ENCODE peak calls at places on chromosomes 4 and X, in five cellular contexts. One of them, this sample, is unnamed.

GRCh38 chr4:34720563-34720962 is 1523.8 kb downstream of the ARAP2 start:
- DNase-seq in tibial artery: no peak
- DNase-seq in left ventricle myocardium inferior: no peak
- DNase-seq in endothelial cell of umbilical vein: peak
- DNase-seq in heart left ventricle: no peak
- DNase-seq in this sample: no peak

GRCh38 chr4:161936625-161937133 is 227.1 kb downstream of the FSTL5 start:
- DNase-seq in endothelial cell of umbilical vein: peak
- DNase-seq in tibial artery: no peak
- DNase-seq in left ventricle myocardium inferior: no peak
- DNase-seq in heart left ventricle: no peak
- DNase-seq in this sample: no peak

GRCh38 chrX:20857746-20858145 is 516.5 kb upstream of the CNKSR2 start:
- DNase-seq in endothelial cell of umbilical vein: no peak
- DNase-seq in heart left ventricle: no peak
- DNase-seq in tibial artery: no peak
- DNase-seq in left ventricle myocardium inferior: no peak
- DNase-seq in this sample: no peak

GRCh38 chrX:20969565-20969964 is 404.7 kb upstream of the CNKSR2 start:
- DNase-seq in heart left ventricle: no peak
- DNase-seq in left ventricle myocardium inferior: no peak
- DNase-seq in endothelial cell of umbilical vein: no peak
- DNase-seq in tibial artery: no peak
- DNase-seq in this sample: no peak

GRCh38 chr4:70801265-70801809 is 38.4 kb downstream of the GRSF1 start:
- DNase-seq in tibial artery: no peak
- DNase-seq in left ventricle myocardium inferior: no peak
- DNase-seq in endothelial cell of umbilical vein: no peak
- DNase-seq in heart left ventricle: no peak
- DNase-seq in this sample: no peak

GRCh38 chrX:101686574-101686973 is 26.9 kb upstream of the ARMCX2 start:
- DNase-seq in heart left ventricle: no peak
- DNase-seq in left ventricle myocardium inferior: no peak
- DNase-seq in endothelial cell of umbilical vein: no peak
- DNase-seq in tibial artery: no peak
- DNase-seq in this sample: no peak

GRCh38 chrX:155242300-155242699 is 22.0 kb downstream of the RAB39B start:
- DNase-seq in tibial artery: no peak
- DNase-seq in endothelial cell of umbilical vein: no peak
- DNase-seq in heart left ventricle: no peak
- DNase-seq in left ventricle myocardium inferior: no peak
- DNase-seq in this sample: no peak

GRCh38 chr4:146976145-146976544 is 30.5 kb upstream of the TTC29 start:
- DNase-seq in left ventricle myocardium inferior: no peak
- DNase-seq in heart left ventricle: no peak
- DNase-seq in tibial artery: no peak
- DNase-seq in endothelial cell of umbilical vein: peak
- DNase-seq in this sample: no peak

GRCh38 chr4:90419124-90419711 is 292.0 kb downstream of the CCSER1 start:
- DNase-seq in endothelial cell of umbilical vein: peak
- DNase-seq in heart left ventricle: no peak
- DNase-seq in left ventricle myocardium inferior: no peak
- DNase-seq in tibial artery: no peak
- DNase-seq in this sample: no peak

GRCh38 chr4:121096629-121097028 is 24.3 kb upstream of the NDNF start:
- DNase-seq in heart left ventricle: no peak
- DNase-seq in left ventricle myocardium inferior: no peak
- DNase-seq in tibial artery: no peak
- DNase-seq in endothelial cell of umbilical vein: peak
- DNase-seq in this sample: no peak

GRCh38 chr4:151021637-151022334 is 6.7 kb upstream of the LRBA start:
- DNase-seq in endothelial cell of umbilical vein: peak
- DNase-seq in left ventricle myocardium inferior: no peak
- DNase-seq in heart left ventricle: no peak
- DNase-seq in tibial artery: no peak
- DNase-seq in this sample: no peak

GRCh38 chrX:68647156-68647957 is at the start of gene STARD8:
- DNase-seq in endothelial cell of umbilical vein: peak
- DNase-seq in tibial artery: no peak
- DNase-seq in left ventricle myocardium inferior: peak
- DNase-seq in heart left ventricle: peak
- DNase-seq in this sample: no peak

GRCh38 chr4:100095729-100096595 is 94.3 kb downstream of the DDIT4L start:
- DNase-seq in tibial artery: peak
- DNase-seq in heart left ventricle: peak
- DNase-seq in left ventricle myocardium inferior: peak
- DNase-seq in endothelial cell of umbilical vein: peak
- DNase-seq in this sample: no peak

GRCh38 chr4:177461606-177462005 is 19.4 kb upstream of the AGA start:
- DNase-seq in left ventricle myocardium inferior: no peak
- DNase-seq in heart left ventricle: no peak
- DNase-seq in endothelial cell of umbilical vein: no peak
- DNase-seq in tibial artery: no peak
- DNase-seq in this sample: no peak

GRCh38 chr4:14218641-14219040 is 591.1 kb upstream of the BOD1L1 start:
- DNase-seq in tibial artery: no peak
- DNase-seq in endothelial cell of umbilical vein: no peak
- DNase-seq in left ventricle myocardium inferior: no peak
- DNase-seq in heart left ventricle: no peak
- DNase-seq in this sample: no peak

GRCh38 chrX:116204947-116205346 is 34.4 kb downstream of the AGTR2 start:
- DNase-seq in endothelial cell of umbilical vein: peak
- DNase-seq in tibial artery: no peak
- DNase-seq in heart left ventricle: no peak
- DNase-seq in left ventricle myocardium inferior: no peak
- DNase-seq in this sample: no peak

GRCh38 chr4:83196936-83197335 is 82.4 kb upstream of the PLAC8 start:
- DNase-seq in left ventricle myocardium inferior: no peak
- DNase-seq in endothelial cell of umbilical vein: no peak
- DNase-seq in tibial artery: no peak
- DNase-seq in heart left ventricle: no peak
- DNase-seq in this sample: no peak

GRCh38 chrX:122943918-122944317 is 240.2 kb upstream of the GRIA3 start:
- DNase-seq in heart left ventricle: no peak
- DNase-seq in left ventricle myocardium inferior: no peak
- DNase-seq in endothelial cell of umbilical vein: no peak
- DNase-seq in tibial artery: no peak
- DNase-seq in this sample: no peak

GRCh38 chr4:139853309-139853708 is 187.7 kb downstream of the MGST2 start:
- DNase-seq in endothelial cell of umbilical vein: no peak
- DNase-seq in left ventricle myocardium inferior: no peak
- DNase-seq in heart left ventricle: no peak
- DNase-seq in tibial artery: no peak
- DNase-seq in this sample: no peak

GRCh38 chrX:53511302-53511701 is 77.1 kb upstream of the HSD17B10 start:
- DNase-seq in heart left ventricle: no peak
- DNase-seq in endothelial cell of umbilical vein: no peak
- DNase-seq in tibial artery: no peak
- DNase-seq in left ventricle myocardium inferior: no peak
- DNase-seq in this sample: no peak

GRCh38 chr4:74884282-74884681 is 48.6 kb upstream of the PARM1 start:
- DNase-seq in left ventricle myocardium inferior: no peak
- DNase-seq in endothelial cell of umbilical vein: no peak
- DNase-seq in tibial artery: no peak
- DNase-seq in heart left ventricle: no peak
- DNase-seq in this sample: no peak

GRCh38 chr4:106587558-106587957 is 219.0 kb upstream of the GIMD1 start:
- DNase-seq in tibial artery: no peak
- DNase-seq in heart left ventricle: no peak
- DNase-seq in endothelial cell of umbilical vein: peak
- DNase-seq in left ventricle myocardium inferior: no peak
- DNase-seq in this sample: no peak

GRCh38 chr4:139153411-139154133 is 23.4 kb downstream of the ELF2 start:
- DNase-seq in left ventricle myocardium inferior: no peak
- DNase-seq in heart left ventricle: no peak
- DNase-seq in tibial artery: no peak
- DNase-seq in endothelial cell of umbilical vein: no peak
- DNase-seq in this sample: no peak

GRCh38 chr4:68249434-68249833 is 3.9 kb upstream of the TMPRSS11B start:
- DNase-seq in heart left ventricle: no peak
- DNase-seq in tibial artery: no peak
- DNase-seq in left ventricle myocardium inferior: no peak
- DNase-seq in endothelial cell of umbilical vein: no peak
- DNase-seq in this sample: no peak

GRCh38 chrX:149825424-149825823 is 43.7 kb downstream of the MAGEA9 start:
- DNase-seq in left ventricle myocardium inferior: peak
- DNase-seq in tibial artery: no peak
- DNase-seq in endothelial cell of umbilical vein: peak
- DNase-seq in heart left ventricle: no peak
- DNase-seq in this sample: no peak

GRCh38 chrX:136953867-136954787 is 73.6 kb upstream of the RBMX start:
- DNase-seq in endothelial cell of umbilical vein: peak
- DNase-seq in heart left ventricle: peak
- DNase-seq in tibial artery: peak
- DNase-seq in left ventricle myocardium inferior: peak
- DNase-seq in this sample: no peak

GRCh38 chr4:15149842-15150592 is 147.7 kb downstream of the CPEB2 start:
- DNase-seq in left ventricle myocardium inferior: peak
- DNase-seq in heart left ventricle: peak
- DNase-seq in tibial artery: peak
- DNase-seq in endothelial cell of umbilical vein: peak
- DNase-seq in this sample: peak

GRCh38 chr4:101682946-101683345 is 107.6 kb upstream of the BANK1 start:
- DNase-seq in endothelial cell of umbilical vein: no peak
- DNase-seq in left ventricle myocardium inferior: no peak
- DNase-seq in tibial artery: no peak
- DNase-seq in heart left ventricle: no peak
- DNase-seq in this sample: no peak

GRCh38 chrX:112786076-112786475 is 54.6 kb downstream of the AMOT start:
- DNase-seq in heart left ventricle: no peak
- DNase-seq in tibial artery: no peak
- DNase-seq in endothelial cell of umbilical vein: no peak
- DNase-seq in left ventricle myocardium inferior: no peak
- DNase-seq in this sample: no peak

GRCh38 chr4:104470770-104471169 is 23.9 kb downstream of the CXXC4 start:
- DNase-seq in heart left ventricle: no peak
- DNase-seq in tibial artery: no peak
- DNase-seq in endothelial cell of umbilical vein: no peak
- DNase-seq in left ventricle myocardium inferior: no peak
- DNase-seq in this sample: no peak

GRCh38 chr4:169024762-169025161 is 14.7 kb upstream of the CBR4 start:
- DNase-seq in endothelial cell of umbilical vein: peak
- DNase-seq in tibial artery: no peak
- DNase-seq in left ventricle myocardium inferior: no peak
- DNase-seq in heart left ventricle: no peak
- DNase-seq in this sample: no peak

GRCh38 chr4:96654045-96654444 is 814.2 kb downstream of the PDHA2 start:
- DNase-seq in tibial artery: no peak
- DNase-seq in left ventricle myocardium inferior: no peak
- DNase-seq in endothelial cell of umbilical vein: no peak
- DNase-seq in heart left ventricle: no peak
- DNase-seq in this sample: no peak

GRCh38 chrX:18920079-18920478 is 63.8 kb downstream of the PHKA2 start:
- DNase-seq in heart left ventricle: no peak
- DNase-seq in endothelial cell of umbilical vein: no peak
- DNase-seq in left ventricle myocardium inferior: no peak
- DNase-seq in tibial artery: no peak
- DNase-seq in this sample: no peak

GRCh38 chr4:74206088-74206826 is 48.3 kb downstream of the MTHFD2L start:
- DNase-seq in tibial artery: no peak
- DNase-seq in heart left ventricle: peak
- DNase-seq in endothelial cell of umbilical vein: no peak
- DNase-seq in left ventricle myocardium inferior: no peak
- DNase-seq in this sample: no peak

GRCh38 chrX:12978205-12979010 is 3.5 kb downstream of the TMSB4X start:
- DNase-seq in endothelial cell of umbilical vein: peak
- DNase-seq in heart left ventricle: peak
- DNase-seq in tibial artery: no peak
- DNase-seq in left ventricle myocardium inferior: peak
- DNase-seq in this sample: no peak
- H3K4me3 ChIP-seq in endothelial cell of umbilical vein: peak
- H3K4me3 ChIP-seq in heart left ventricle: peak
- H3K4me3 ChIP-seq in tibial artery: peak
- H3K4me3 ChIP-seq in left ventricle myocardium inferior: peak
- H3K4me3 ChIP-seq in this sample: peak

GRCh38 chrX:130083107-130083490 is 27.2 kb downstream of the ELF4 start:
- DNase-seq in endothelial cell of umbilical vein: no peak
- DNase-seq in tibial artery: no peak
- DNase-seq in heart left ventricle: no peak
- DNase-seq in left ventricle myocardium inferior: no peak
- DNase-seq in this sample: no peak

GRCh38 chrX:130080791-130081367 is 29.4 kb downstream of the ELF4 start:
- DNase-seq in left ventricle myocardium inferior: no peak
- DNase-seq in tibial artery: no peak
- DNase-seq in endothelial cell of umbilical vein: no peak
- DNase-seq in heart left ventricle: peak
- DNase-seq in this sample: no peak

GRCh38 chrX:130082244-130083106 is 27.8 kb downstream of the ELF4 start:
- DNase-seq in tibial artery: peak
- DNase-seq in left ventricle myocardium inferior: peak
- DNase-seq in endothelial cell of umbilical vein: no peak
- DNase-seq in heart left ventricle: peak
- DNase-seq in this sample: no peak

GRCh38 chrX:130079824-130080406 is 30.4 kb downstream of the ELF4 start:
- DNase-seq in tibial artery: peak
- DNase-seq in heart left ventricle: peak
- DNase-seq in endothelial cell of umbilical vein: peak
- DNase-seq in left ventricle myocardium inferior: no peak
- DNase-seq in this sample: no peak

DNA sequence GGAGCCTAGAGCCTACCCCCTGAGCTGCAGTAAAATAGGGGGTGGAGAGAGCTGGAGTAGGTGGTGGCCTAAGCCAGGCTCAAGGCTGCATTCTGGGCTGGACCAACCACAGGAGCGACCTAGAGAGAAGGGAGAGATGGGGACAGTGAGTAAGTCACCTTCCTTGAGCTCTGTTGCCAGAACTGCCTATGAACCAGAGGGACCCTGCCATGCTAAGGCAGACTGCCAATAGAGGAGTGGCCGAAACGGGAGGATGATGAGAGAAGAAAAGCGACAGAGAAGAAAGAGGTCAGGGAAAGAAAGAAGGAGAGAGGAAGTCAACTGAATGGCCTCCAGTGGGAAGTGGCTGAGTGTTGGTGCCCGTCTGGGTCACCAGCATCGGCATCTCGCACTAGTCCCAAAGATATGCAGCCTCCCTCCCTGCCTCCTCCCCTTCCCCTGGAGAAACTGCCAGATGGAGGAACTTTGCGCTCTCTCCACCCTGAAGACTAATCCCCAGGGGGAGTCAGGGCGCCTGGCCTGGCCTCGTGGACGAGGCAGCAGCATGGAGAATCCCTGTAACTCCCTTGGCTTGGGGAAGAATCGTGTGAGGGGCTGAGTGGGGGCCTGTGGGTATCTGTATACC is 28.8 kb downstream of the ELF4 start:
- DNase-seq in tibial artery: no peak
- DNase-seq in endothelial cell of umbilical vein: no peak
- DNase-seq in heart left ventricle: peak
- DNase-seq in left ventricle myocardium inferior: no peak
- DNase-seq in this sample: no peak
- H3K27ac ChIP-seq in tibial artery: peak
- H3K27ac ChIP-seq in endothelial cell of umbilical vein: peak
- H3K27ac ChIP-seq in heart left ventricle: peak
- H3K27ac ChIP-seq in left ventricle myocardium inferior: peak
- H3K27ac ChIP-seq in this sample: no peak

GRCh38 chr4:47662975-47663374 is 174.9 kb downstream of the CORIN start:
- DNase-seq in left ventricle myocardium inferior: no peak
- DNase-seq in heart left ventricle: no peak
- DNase-seq in tibial artery: no peak
- DNase-seq in endothelial cell of umbilical vein: no peak
- DNase-seq in this sample: no peak
- TF ChIP-seq CTCF in left ventricle myocardium inferior: peak
- TF ChIP-seq CTCF in heart left ventricle: no peak
- TF ChIP-seq CTCF in tibial artery: no peak
- TF ChIP-seq CTCF in endothelial cell of umbilical vein: peak
- TF ChIP-seq CTCF in this sample: no peak

GRCh38 chrX:51798701-51799100 is 55.5 kb downstream of the GSPT2 start:
- DNase-seq in tibial artery: no peak
- DNase-seq in endothelial cell of umbilical vein: no peak
- DNase-seq in heart left ventricle: no peak
- DNase-seq in left ventricle myocardium inferior: no peak
- DNase-seq in this sample: no peak
- H3K4me3 ChIP-seq in tibial artery: no peak
- H3K4me3 ChIP-seq in endothelial cell of umbilical vein: no peak
- H3K4me3 ChIP-seq in heart left ventricle: no peak
- H3K4me3 ChIP-seq in left ventricle myocardium inferior: no peak
- H3K4me3 ChIP-seq in this sample: no peak